ENCODE peak calls at places on chromosomes 2 and 18, in ten cellular contexts. B, O, G, Z, Y, R, L, I, U and P are unnamed samples.

GRCh38 chr18:35519148-35519899 is 21.6 kb upstream of the INO80C start:
- DNase-seq in B (no peak), Y (no peak), O (no peak), R (no peak), I (no peak), U (no peak), Z (no peak), G (no peak), L (no peak), P (no peak)

GRCh38 chr2:29110916-29111315 is 4.3 kb upstream of the CLIP4 start:
- DNase-seq in I (no peak), U (no peak), L (no peak), Z (no peak), R (no peak), B (no peak), G (no peak), O (no peak), Y (no peak), P (no peak)

GRCh38 chr2:232872826-232873225 is 2.8 kb downstream of the SNORC start:
- DNase-seq in L (no peak), O (no peak), I (no peak), G (peak), B (no peak), U (peak), Y (no peak), R (no peak), Z (no peak), P (peak)

GRCh38 chr2:223545830-223546229 is 56.3 kb downstream of the SCG2 start:
- DNase-seq in B (no peak), L (no peak), I (no peak), O (no peak), G (no peak), Z (no peak), U (peak), R (no peak), Y (no peak), P (no peak)

GRCh38 chr2:86072271-86072858 is 33.3 kb downstream of the POLR1A start:
- DNase-seq in B (no peak), Z (no peak), U (peak), G (peak), L (no peak), O (peak), Y (no peak), I (peak), R (peak), P (no peak)

GRCh38 chr18:11946756-11947155 is 34.6 kb upstream of the IMPA2 start:
- DNase-seq in B (no peak), G (no peak), R (peak), Y (no peak), L (peak), U (no peak), Z (no peak), O (no peak), I (no peak), P (no peak)

GRCh38 chr2:215664847-215665525 is 229.1 kb upstream of the FN1 start:
- DNase-seq in B (peak), O (no peak), R (peak), I (peak), G (no peak), Z (no peak), U (no peak), L (no peak), Y (no peak), P (no peak)

GRCh38 chr2:9418746-9419145 is 4.6 kb downstream of the ITGB1BP1 start:
- DNase-seq in U (no peak), B (no peak), G (no peak), I (no peak), Z (no peak), L (no peak), O (no peak), Y (no peak), R (no peak), P (no peak)

DNA sequence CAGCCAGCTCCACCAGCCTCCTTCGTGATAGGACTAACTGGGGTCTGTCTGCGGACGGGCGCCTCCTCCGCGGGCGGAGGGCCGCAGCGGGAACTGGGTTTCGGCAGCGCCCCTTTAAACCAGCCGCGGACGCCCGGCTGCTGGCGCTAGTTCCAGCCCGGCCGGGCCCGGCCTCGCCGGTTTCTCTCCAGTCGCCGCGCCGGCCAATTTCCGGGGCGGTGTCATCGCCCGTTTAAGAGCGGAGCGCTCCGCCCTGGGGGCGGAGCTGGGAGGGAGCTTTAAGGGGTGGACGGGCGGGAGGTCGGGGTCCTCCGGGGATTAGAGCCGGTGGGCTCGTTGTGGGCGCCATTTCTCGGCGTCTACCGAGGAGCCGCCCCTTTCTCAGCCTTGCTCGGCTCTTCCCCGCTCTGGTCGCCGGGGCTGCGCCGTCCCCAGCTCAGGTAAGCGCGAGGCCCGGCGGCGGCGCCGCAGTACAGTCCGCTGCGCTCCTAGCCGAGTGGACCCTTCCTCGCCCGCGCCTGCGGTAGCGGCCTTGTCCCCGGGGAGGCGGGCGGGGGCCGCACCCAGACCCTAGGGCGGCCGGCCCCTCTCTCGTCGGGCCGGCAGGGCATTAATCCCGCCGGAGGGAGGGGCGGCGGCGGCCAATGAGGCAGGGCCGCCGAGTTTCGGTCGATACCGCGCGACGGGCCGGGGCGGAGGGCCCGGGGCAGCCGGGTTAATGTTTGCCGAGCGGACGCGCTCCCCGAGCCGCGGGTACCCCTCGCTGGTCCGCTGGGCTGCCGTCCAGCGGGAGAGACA is at the start of gene EPB41L5:
- DNase-seq in U (peak), L (peak), I (peak), G (peak), R (peak), Z (peak), Y (peak), O (peak), B (peak), P (peak)
- TF ChIP-seq POLR2AphosphoS5 in U (peak), L (peak), I (peak), G (peak), R (no peak), Z (peak), Y (peak), O (peak), B (peak), P (peak)

GRCh38 chr2:134669731-134670669 is 48.8 kb downstream of the TMEM163 start:
- DNase-seq in G (no peak), O (no peak), U (no peak), L (no peak), Z (no peak), Y (no peak), I (no peak), R (no peak), B (no peak), P (no peak)

GRCh38 chr2:134668821-134669220 is 50.0 kb downstream of the TMEM163 start:
- DNase-seq in R (no peak), G (no peak), I (no peak), U (no peak), B (no peak), O (peak), Z (no peak), L (no peak), Y (no peak), P (no peak)

GRCh38 chr2:134671498-134671897 is 47.3 kb downstream of the TMEM163 start:
- DNase-seq in Y (no peak), G (no peak), U (no peak), L (peak), R (no peak), I (no peak), B (no peak), Z (no peak), O (no peak), P (no peak)

GRCh38 chr2:134667541-134667940 is 51.3 kb downstream of the TMEM163 start:
- DNase-seq in L (no peak), U (no peak), I (no peak), R (no peak), B (no peak), Y (no peak), Z (no peak), G (no peak), O (no peak), P (no peak)

DNA sequence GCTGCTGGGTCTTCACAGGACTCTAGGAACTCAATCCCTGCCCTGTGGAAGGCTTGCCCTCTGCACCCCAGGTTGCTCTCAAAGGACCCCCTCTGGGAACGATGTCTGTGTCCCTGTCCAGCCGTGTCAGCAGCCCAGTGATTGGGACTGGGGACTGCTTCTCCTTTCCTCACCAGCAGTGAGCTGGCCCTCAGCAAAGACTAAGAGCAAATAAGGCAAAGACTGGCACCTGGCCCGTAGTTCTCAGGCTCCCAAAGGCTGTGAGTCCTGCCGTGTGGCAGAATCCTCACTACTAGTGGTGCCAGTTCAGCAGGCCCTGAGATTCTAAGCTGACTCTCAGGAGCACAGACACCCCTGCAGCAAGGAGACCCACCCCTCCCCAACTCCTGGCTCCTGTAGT is 47.8 kb downstream of the TMEM163 start:
- DNase-seq in L (no peak), O (no peak), Y (no peak), U (no peak), G (no peak), Z (no peak), I (no peak), R (no peak), B (no peak), P (no peak)
- H3K27ac ChIP-seq in L (no peak), O (no peak), Y (no peak), U (no peak), G (no peak), Z (no peak), I (no peak), R (no peak), B (no peak), P (no peak)

GRCh38 chr2:177618270-177619253 is 226.0 kb downstream of the AGPS start:
- DNase-seq in O (peak), B (peak), G (peak), U (peak), L (peak), Y (peak), Z (peak), R (peak), I (peak), P (peak)
- TF ChIP-seq POLR2AphosphoS5 in O (peak), B (peak), G (peak), U (peak), L (peak), Y (peak), Z (peak), R (peak), I (peak), P (no peak)

DNA sequence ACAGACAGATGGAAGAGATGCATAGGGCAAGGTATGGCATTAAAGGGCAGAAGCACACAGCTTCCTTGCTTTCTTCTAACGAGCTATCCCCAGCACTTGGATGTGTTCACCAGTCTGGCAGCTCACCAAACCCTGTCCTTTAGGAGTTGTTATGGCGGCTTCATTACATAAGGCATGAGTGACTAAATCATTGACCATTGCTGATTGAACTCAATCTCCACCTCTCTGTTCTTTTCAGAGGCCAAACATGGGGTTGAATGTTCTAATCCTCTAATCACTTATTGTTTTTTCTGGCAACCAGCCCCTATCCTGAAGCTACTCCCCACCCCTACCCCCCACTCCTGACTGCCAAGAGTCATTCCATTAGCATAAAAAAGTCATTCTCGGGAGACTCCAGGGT is 301.8 kb downstream of the XIRP2 start:
- DNase-seq in G (no peak), L (no peak), Y (no peak), R (no peak), Z (no peak), U (no peak), B (no peak), O (no peak), I (no peak), P (no peak)
- H3K27ac ChIP-seq in G (no peak), L (no peak), Y (no peak), R (no peak), Z (no peak), U (no peak), B (no peak), O (no peak), I (no peak), P (no peak)

GRCh38 chr2:54657664-54658083 is 65.8 kb upstream of the EML6 start:
- DNase-seq in O (peak), L (peak), I (peak), G (peak), Z (no peak), Y (no peak), R (peak), U (peak), B (peak), P (no peak)
- TF ChIP-seq POLR2AphosphoS5 in O (no peak), L (no peak), I (no peak), G (no peak), Z (no peak), Y (peak), R (no peak), U (no peak), B (no peak), P (no peak)

GRCh38 chr2:134323777-134324176 is 69.9 kb downstream of the MGAT5 start:
- DNase-seq in Y (no peak), L (no peak), R (no peak), B (no peak), G (no peak), I (no peak), O (no peak), U (no peak), Z (no peak), P (no peak)
- H3K27ac ChIP-seq in Y (no peak), L (no peak), R (no peak), B (no peak), G (no peak), I (no peak), O (no peak), U (peak), Z (no peak), P (no peak)

DNA sequence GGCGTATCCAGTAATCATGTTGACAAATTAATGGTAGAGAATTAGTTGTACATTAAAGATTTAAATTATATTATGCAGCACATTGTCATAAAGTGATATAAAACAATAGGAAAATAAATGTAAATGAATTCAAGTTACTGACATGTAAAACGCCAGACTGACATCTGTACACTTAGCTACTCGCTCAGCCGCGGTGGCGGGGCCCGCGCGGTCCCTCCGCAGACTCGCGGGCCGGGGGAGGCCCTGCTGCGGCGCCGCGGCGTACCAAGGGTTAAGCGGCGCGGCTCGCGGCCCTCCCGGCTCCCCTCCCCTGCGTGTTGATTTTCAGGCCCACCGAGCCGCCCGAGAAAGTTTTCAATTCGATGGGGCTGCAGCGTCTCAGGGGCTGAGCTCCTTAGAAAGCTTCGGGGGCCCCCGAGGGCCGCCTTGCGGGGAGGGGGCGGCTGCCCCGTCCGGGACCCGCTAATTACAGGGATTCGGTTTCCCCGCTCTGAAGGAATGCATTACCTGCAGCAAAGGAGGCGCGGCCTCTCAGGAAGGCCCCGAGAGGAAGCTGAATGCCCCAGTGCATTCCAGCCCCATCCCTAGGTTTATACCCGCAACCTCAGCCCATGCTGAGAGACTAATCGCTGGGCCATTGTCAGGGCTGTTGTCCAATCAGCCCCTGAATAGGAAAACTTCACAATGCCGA is 138.9 kb upstream of the SIX3 start:
- DNase-seq in I (peak), G (no peak), L (peak), R (no peak), U (no peak), B (no peak), Z (no peak), Y (peak), O (no peak), P (no peak)
- TF ChIP-seq POLR2AphosphoS5 in I (no peak), G (no peak), L (peak), R (no peak), U (no peak), B (no peak), Z (no peak), Y (peak), O (no peak), P (no peak)

DNA sequence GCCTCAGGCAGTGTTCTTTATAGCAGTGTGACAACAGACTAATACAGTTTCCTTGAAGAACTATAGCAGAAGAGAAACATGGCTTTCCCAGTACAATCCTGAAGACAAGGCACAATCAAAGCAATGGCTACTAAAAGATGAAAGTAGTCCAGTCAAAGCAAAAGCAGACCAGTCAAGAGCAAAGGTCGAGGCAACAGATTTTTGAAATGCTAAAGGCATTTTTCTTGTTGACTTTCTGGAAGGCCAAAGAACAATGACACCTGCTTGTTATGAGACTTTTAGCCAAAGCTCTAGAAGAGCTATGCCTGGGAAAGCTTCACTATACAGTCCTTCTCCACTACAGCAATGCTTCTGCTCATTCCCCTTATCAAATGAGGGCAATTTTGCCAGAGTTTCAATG is 269.9 kb downstream of the EXOC6B start:
- DNase-seq in I (no peak), L (no peak), O (no peak), G (no peak), Z (no peak), U (no peak), Y (no peak), B (no peak), R (no peak), P (no peak)
- H3K27ac ChIP-seq in I (no peak), L (no peak), O (no peak), G (no peak), Z (no peak), U (no peak), Y (no peak), B (no peak), R (no peak), P (no peak)

GRCh38 chr2:60118917-60119316 is 434.5 kb downstream of the BCL11A start:
- DNase-seq in U (no peak), I (no peak), L (no peak), R (no peak), Y (no peak), Z (no peak), G (no peak), O (no peak), B (no peak), P (no peak)

GRCh38 chr2:60116167-60116870 is 437.1 kb downstream of the BCL11A start:
- DNase-seq in L (peak), U (no peak), R (no peak), Y (no peak), I (no peak), G (no peak), Z (no peak), O (no peak), B (no peak), P (no peak)

GRCh38 chr2:60118061-60118460 is 435.4 kb downstream of the BCL11A start:
- DNase-seq in R (no peak), Z (no peak), B (no peak), U (no peak), Y (no peak), I (no peak), O (no peak), G (no peak), L (no peak), P (no peak)

DNA sequence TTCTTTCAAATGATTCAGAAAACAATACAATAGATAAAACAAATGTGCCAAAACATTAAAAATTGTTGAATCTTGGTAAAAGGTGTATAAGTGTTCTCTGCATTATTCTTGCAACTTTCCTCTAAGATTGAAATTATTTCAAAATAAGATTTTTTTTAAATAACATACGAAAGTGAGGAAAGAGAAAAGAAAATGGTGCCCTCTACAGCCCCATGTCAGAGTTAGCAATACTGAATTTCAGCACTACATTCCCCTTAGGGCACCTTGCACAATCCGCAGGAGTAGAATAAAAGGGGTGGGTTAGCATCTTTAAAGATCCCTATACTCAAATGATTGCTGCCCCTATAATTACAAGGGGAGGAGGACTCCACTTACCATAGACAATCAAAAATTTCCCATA is 433.7 kb downstream of the BCL11A start:
- DNase-seq in I (no peak), R (no peak), B (no peak), U (no peak), Y (no peak), G (no peak), Z (no peak), O (no peak), L (peak), P (no peak)
- TF ChIP-seq POLR2AphosphoS5 in I (no peak), R (no peak), B (no peak), U (no peak), Y (no peak), G (no peak), Z (no peak), O (no peak), L (no peak), P (no peak)